ENCODE peak calls at places on chromosomes 1 and 21, in ten cellular contexts. One of them, this sample, is unnamed.

GRCh38 chr1:25020851-25021585 is 90.9 kb upstream of the RUNX3 start:
- DNase-seq in body of pancreas: no peak
- DNase-seq in AG10803: no peak
- DNase-seq in tibial artery: no peak
- DNase-seq in Jurkat, Clone E6-1: no peak
- DNase-seq in GM23248: no peak
- DNase-seq in adipocyte: no peak
- DNase-seq in ascending aorta: no peak
- DNase-seq in HAP-1: no peak
- DNase-seq in tibial nerve: no peak
- DNase-seq in this sample: no peak

GRCh38 chr1:23483327-23484252 is at the start of gene ASAP3:
- DNase-seq in body of pancreas: peak; percentile 59
- DNase-seq in AG10803: peak; percentile 56
- DNase-seq in tibial artery: peak; percentile 73
- DNase-seq in Jurkat, Clone E6-1: peak; percentile 22
- DNase-seq in GM23248: peak; percentile 63
- DNase-seq in adipocyte: peak; percentile 63
- DNase-seq in ascending aorta: no peak
- DNase-seq in HAP-1: peak; percentile 81
- DNase-seq in tibial nerve: peak; percentile 19
- DNase-seq in this sample: peak; percentile 71

GRCh38 chr1:228236744-228237143 is 28.9 kb downstream of the OBSCN start:
- DNase-seq in body of pancreas: peak; percentile 53
- DNase-seq in AG10803: peak; percentile 44
- DNase-seq in tibial artery: no peak
- DNase-seq in Jurkat, Clone E6-1: peak; percentile 14
- DNase-seq in GM23248: peak; percentile 78
- DNase-seq in adipocyte: peak; percentile 12
- DNase-seq in ascending aorta: no peak
- DNase-seq in HAP-1: peak; percentile 77
- DNase-seq in tibial nerve: no peak
- DNase-seq in this sample: peak; percentile 78

GRCh38 chr1:117719004-117719403 is 113.2 kb downstream of the TENT5C start:
- DNase-seq in body of pancreas: no peak
- DNase-seq in AG10803: no peak
- DNase-seq in tibial artery: no peak
- DNase-seq in Jurkat, Clone E6-1: peak; percentile 74
- DNase-seq in GM23248: no peak
- DNase-seq in adipocyte: no peak
- DNase-seq in ascending aorta: no peak
- DNase-seq in HAP-1: no peak
- DNase-seq in tibial nerve: no peak
- DNase-seq in this sample: no peak

GRCh38 chr1:196193891-196194559 is 414.2 kb downstream of the KCNT2 start:
- DNase-seq in body of pancreas: no peak
- DNase-seq in AG10803: no peak
- DNase-seq in tibial artery: no peak
- DNase-seq in Jurkat, Clone E6-1: no peak
- DNase-seq in GM23248: no peak
- DNase-seq in adipocyte: peak; percentile 9
- DNase-seq in ascending aorta: no peak
- DNase-seq in HAP-1: no peak
- DNase-seq in tibial nerve: no peak
- DNase-seq in this sample: no peak

GRCh38 chr1:172135076-172135672 is 285.3 kb upstream of the C1orf105 start:
- DNase-seq in body of pancreas: no peak
- DNase-seq in AG10803: no peak
- DNase-seq in tibial artery: no peak
- DNase-seq in Jurkat, Clone E6-1: peak; percentile 46
- DNase-seq in GM23248: no peak
- DNase-seq in adipocyte: peak; percentile 40
- DNase-seq in ascending aorta: no peak
- DNase-seq in HAP-1: peak; percentile 34
- DNase-seq in tibial nerve: no peak
- DNase-seq in this sample: no peak

GRCh38 chr21:42404534-42404933 is 832 bp downstream of the UBASH3A start:
- DNase-seq in body of pancreas: no peak
- DNase-seq in AG10803: no peak
- DNase-seq in tibial artery: no peak
- DNase-seq in Jurkat, Clone E6-1: peak; percentile 37
- DNase-seq in GM23248: no peak
- DNase-seq in adipocyte: no peak
- DNase-seq in ascending aorta: no peak
- DNase-seq in HAP-1: no peak
- DNase-seq in tibial nerve: no peak
- DNase-seq in this sample: no peak

GRCh38 chr1:55129194-55129728 is 85.9 kb downstream of the USP24 start:
- DNase-seq in body of pancreas: peak; percentile 54
- DNase-seq in AG10803: peak; percentile 32
- DNase-seq in tibial artery: peak; percentile 72
- DNase-seq in Jurkat, Clone E6-1: no peak
- DNase-seq in GM23248: peak; percentile 76
- DNase-seq in adipocyte: peak; percentile 24
- DNase-seq in ascending aorta: no peak
- DNase-seq in HAP-1: no peak
- DNase-seq in tibial nerve: no peak
- DNase-seq in this sample: peak; percentile 14

GRCh38 chr1:45846931-45847330 is 43.5 kb downstream of the MAST2 start:
- DNase-seq in body of pancreas: no peak
- DNase-seq in AG10803: peak; percentile 96
- DNase-seq in tibial artery: no peak
- DNase-seq in Jurkat, Clone E6-1: no peak
- DNase-seq in GM23248: peak; percentile 71
- DNase-seq in adipocyte: peak; percentile 72
- DNase-seq in ascending aorta: no peak
- DNase-seq in HAP-1: no peak
- DNase-seq in tibial nerve: no peak
- DNase-seq in this sample: no peak

GRCh38 chr1:150660584-150660983 is 31.2 kb upstream of the ENSA start:
- DNase-seq in body of pancreas: no peak
- DNase-seq in AG10803: no peak
- DNase-seq in tibial artery: no peak
- DNase-seq in Jurkat, Clone E6-1: no peak
- DNase-seq in GM23248: no peak
- DNase-seq in adipocyte: no peak
- DNase-seq in ascending aorta: no peak
- DNase-seq in HAP-1: no peak
- DNase-seq in tibial nerve: no peak
- DNase-seq in this sample: no peak

GRCh38 chr1:152515454-152515823 is 1.2 kb downstream of the CRCT1 start:
- DNase-seq in body of pancreas: no peak
- DNase-seq in AG10803: peak; percentile 29
- DNase-seq in tibial artery: no peak
- DNase-seq in Jurkat, Clone E6-1: no peak
- DNase-seq in GM23248: peak; percentile 85
- DNase-seq in adipocyte: no peak
- DNase-seq in ascending aorta: no peak
- DNase-seq in HAP-1: no peak
- DNase-seq in tibial nerve: no peak
- DNase-seq in this sample: no peak

GRCh38 chr1:114436799-114437198 is 74.2 kb downstream of the TRIM33 start:
- DNase-seq in body of pancreas: no peak
- DNase-seq in AG10803: no peak
- DNase-seq in tibial artery: no peak
- DNase-seq in Jurkat, Clone E6-1: no peak
- DNase-seq in GM23248: no peak
- DNase-seq in adipocyte: no peak
- DNase-seq in ascending aorta: no peak
- DNase-seq in HAP-1: no peak
- DNase-seq in tibial nerve: no peak
- DNase-seq in this sample: no peak

GRCh38 chr1:109790735-109791494 is 27.2 kb upstream of the EPS8L3 start:
- DNase-seq in body of pancreas: peak; percentile 54
- DNase-seq in AG10803: peak; percentile 47
- DNase-seq in tibial artery: peak; percentile 74
- DNase-seq in Jurkat, Clone E6-1: peak; percentile 85
- DNase-seq in GM23248: peak; percentile 72
- DNase-seq in adipocyte: peak; percentile 47
- DNase-seq in ascending aorta: peak; percentile 27
- DNase-seq in HAP-1: peak; percentile 31
- DNase-seq in tibial nerve: no peak
- DNase-seq in this sample: peak; percentile 68

GRCh38 chr21:17780539-17780938 is 38.6 kb downstream of the C21orf91 start:
- DNase-seq in body of pancreas: no peak
- DNase-seq in AG10803: no peak
- DNase-seq in tibial artery: no peak
- DNase-seq in Jurkat, Clone E6-1: peak; percentile 70
- DNase-seq in GM23248: no peak
- DNase-seq in adipocyte: no peak
- DNase-seq in ascending aorta: no peak
- DNase-seq in HAP-1: no peak
- DNase-seq in tibial nerve: no peak
- DNase-seq in this sample: no peak

GRCh38 chr1:216670118-216670870 is 52.9 kb downstream of the ESRRG start:
- DNase-seq in body of pancreas: no peak
- DNase-seq in AG10803: peak; percentile 7
- DNase-seq in tibial artery: no peak
- DNase-seq in Jurkat, Clone E6-1: no peak
- DNase-seq in GM23248: peak; percentile 17
- DNase-seq in adipocyte: peak; percentile 69
- DNase-seq in ascending aorta: no peak
- DNase-seq in HAP-1: no peak
- DNase-seq in tibial nerve: no peak
- DNase-seq in this sample: no peak

GRCh38 chr1:243739335-243740003 is 110.6 kb downstream of the AKT3 start:
- DNase-seq in body of pancreas: no peak
- DNase-seq in AG10803: no peak
- DNase-seq in tibial artery: no peak
- DNase-seq in Jurkat, Clone E6-1: no peak
- DNase-seq in GM23248: no peak
- DNase-seq in adipocyte: no peak
- DNase-seq in ascending aorta: no peak
- DNase-seq in HAP-1: no peak
- DNase-seq in tibial nerve: no peak
- DNase-seq in this sample: no peak
- H3K4me3 ChIP-seq in body of pancreas: no peak overlapping the region
- H3K4me3 ChIP-seq in AG10803: no peak overlapping the region
- H3K4me3 ChIP-seq in tibial artery: no peak overlapping the region
- H3K4me3 ChIP-seq in Jurkat, Clone E6-1: no peak overlapping the region
- H3K4me3 ChIP-seq in GM23248: no peak overlapping the region
- H3K4me3 ChIP-seq in adipocyte: peak overlapping the region; percentile 54
- H3K4me3 ChIP-seq in ascending aorta: no peak overlapping the region
- H3K4me3 ChIP-seq in HAP-1: no peak overlapping the region
- H3K4me3 ChIP-seq in tibial nerve: no peak overlapping the region
- H3K4me3 ChIP-seq in this sample: no peak overlapping the region

GRCh38 chr1:49651136-49651535 is 372.6 kb downstream of the AGBL4 start:
- DNase-seq in body of pancreas: no peak
- DNase-seq in AG10803: no peak
- DNase-seq in tibial artery: no peak
- DNase-seq in Jurkat, Clone E6-1: no peak
- DNase-seq in GM23248: no peak
- DNase-seq in adipocyte: no peak
- DNase-seq in ascending aorta: no peak
- DNase-seq in HAP-1: no peak
- DNase-seq in tibial nerve: no peak
- DNase-seq in this sample: no peak
- H3K4me3 ChIP-seq in body of pancreas: no peak overlapping the region
- H3K4me3 ChIP-seq in AG10803: no peak overlapping the region
- H3K4me3 ChIP-seq in tibial artery: no peak overlapping the region
- H3K4me3 ChIP-seq in Jurkat, Clone E6-1: no peak overlapping the region
- H3K4me3 ChIP-seq in GM23248: no peak overlapping the region
- H3K4me3 ChIP-seq in adipocyte: no peak overlapping the region
- H3K4me3 ChIP-seq in ascending aorta: no peak overlapping the region
- H3K4me3 ChIP-seq in HAP-1: no peak overlapping the region
- H3K4me3 ChIP-seq in tibial nerve: no peak overlapping the region
- H3K4me3 ChIP-seq in this sample: no peak overlapping the region

DNA sequence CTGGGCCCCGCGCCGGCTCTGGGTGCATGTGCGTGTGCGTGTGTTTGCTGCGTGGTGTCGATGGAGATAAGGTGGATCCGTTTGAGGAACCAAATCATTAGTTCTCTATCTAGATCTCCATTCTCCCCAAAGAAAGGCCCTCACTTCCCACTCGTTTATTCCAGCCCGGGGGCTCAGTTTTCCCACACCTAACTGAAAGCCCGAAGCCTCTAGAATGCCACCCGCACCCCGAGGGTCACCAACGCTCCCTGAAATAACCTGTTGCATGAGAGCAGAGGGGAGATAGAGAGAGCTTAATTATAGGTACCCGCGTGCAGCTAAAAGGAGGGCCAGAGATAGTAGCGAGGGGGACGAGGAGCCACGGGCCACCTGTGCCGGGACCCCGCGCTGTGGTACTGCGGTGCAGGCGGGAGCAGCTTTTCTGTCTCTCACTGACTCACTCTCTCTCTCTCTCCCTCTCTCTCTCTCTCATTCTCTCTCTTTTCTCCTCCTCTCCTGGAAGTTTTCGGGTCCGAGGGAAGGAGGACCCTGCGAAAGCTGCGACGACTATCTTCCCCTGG is 644 bp downstream of the OLIG2 start:
- DNase-seq in body of pancreas: no peak
- DNase-seq in AG10803: no peak
- DNase-seq in tibial artery: no peak
- DNase-seq in Jurkat, Clone E6-1: no peak
- DNase-seq in GM23248: no peak
- DNase-seq in adipocyte: no peak
- DNase-seq in ascending aorta: no peak
- DNase-seq in HAP-1: no peak
- DNase-seq in tibial nerve: no peak
- DNase-seq in this sample: no peak
- H3K4me3 ChIP-seq in body of pancreas: no peak overlapping the region
- H3K4me3 ChIP-seq in AG10803: no peak overlapping the region
- H3K4me3 ChIP-seq in tibial artery: no peak overlapping the region
- H3K4me3 ChIP-seq in Jurkat, Clone E6-1: no peak overlapping the region
- H3K4me3 ChIP-seq in GM23248: no peak overlapping the region
- H3K4me3 ChIP-seq in adipocyte: no peak overlapping the region
- H3K4me3 ChIP-seq in ascending aorta: peak overlapping the region; percentile 2
- H3K4me3 ChIP-seq in HAP-1: peak overlapping the region; percentile 45
- H3K4me3 ChIP-seq in tibial nerve: no peak overlapping the region
- H3K4me3 ChIP-seq in this sample: no peak overlapping the region

GRCh38 chr1:75723989-75724471 is 479 bp upstream of the ACADM start:
- DNase-seq in body of pancreas: peak; percentile 84
- DNase-seq in AG10803: peak; percentile 76
- DNase-seq in tibial artery: peak; percentile 92
- DNase-seq in Jurkat, Clone E6-1: peak; percentile 72
- DNase-seq in GM23248: peak; percentile 85
- DNase-seq in adipocyte: peak; percentile 81
- DNase-seq in ascending aorta: no peak
- DNase-seq in HAP-1: peak; percentile 89
- DNase-seq in tibial nerve: peak; percentile 53
- DNase-seq in this sample: no peak

GRCh38 chr1:75722966-75723365 is 1.5 kb upstream of the ACADM start:
- DNase-seq in body of pancreas: no peak
- DNase-seq in AG10803: no peak
- DNase-seq in tibial artery: no peak
- DNase-seq in Jurkat, Clone E6-1: peak; percentile 50
- DNase-seq in GM23248: no peak
- DNase-seq in adipocyte: no peak
- DNase-seq in ascending aorta: no peak
- DNase-seq in HAP-1: no peak
- DNase-seq in tibial nerve: no peak
- DNase-seq in this sample: no peak

GRCh38 chr1:75719810-75720209 is 4.7 kb upstream of the ACADM start:
- DNase-seq in body of pancreas: no peak
- DNase-seq in AG10803: no peak
- DNase-seq in tibial artery: no peak
- DNase-seq in Jurkat, Clone E6-1: no peak
- DNase-seq in GM23248: no peak
- DNase-seq in adipocyte: no peak
- DNase-seq in ascending aorta: no peak
- DNase-seq in HAP-1: no peak
- DNase-seq in tibial nerve: no peak
- DNase-seq in this sample: no peak

GRCh38 chr1:75720820-75721219 is 3.7 kb upstream of the ACADM start:
- DNase-seq in body of pancreas: no peak
- DNase-seq in AG10803: no peak
- DNase-seq in tibial artery: no peak
- DNase-seq in Jurkat, Clone E6-1: peak; percentile 98
- DNase-seq in GM23248: no peak
- DNase-seq in adipocyte: no peak
- DNase-seq in ascending aorta: no peak
- DNase-seq in HAP-1: no peak
- DNase-seq in tibial nerve: no peak
- DNase-seq in this sample: no peak

GRCh38 chr1:75720325-75720724 is 4.2 kb upstream of the ACADM start:
- DNase-seq in body of pancreas: no peak
- DNase-seq in AG10803: no peak
- DNase-seq in tibial artery: no peak
- DNase-seq in Jurkat, Clone E6-1: no peak
- DNase-seq in GM23248: no peak
- DNase-seq in adipocyte: no peak
- DNase-seq in ascending aorta: no peak
- DNase-seq in HAP-1: no peak
- DNase-seq in tibial nerve: no peak
- DNase-seq in this sample: no peak
- H3K4me3 ChIP-seq in body of pancreas: no peak overlapping the region
- H3K4me3 ChIP-seq in AG10803: no peak overlapping the region
- H3K4me3 ChIP-seq in tibial artery: no peak overlapping the region
- H3K4me3 ChIP-seq in Jurkat, Clone E6-1: no peak overlapping the region
- H3K4me3 ChIP-seq in GM23248: no peak overlapping the region
- H3K4me3 ChIP-seq in adipocyte: no peak overlapping the region
- H3K4me3 ChIP-seq in ascending aorta: no peak overlapping the region
- H3K4me3 ChIP-seq in HAP-1: no peak overlapping the region
- H3K4me3 ChIP-seq in tibial nerve: no peak overlapping the region
- H3K4me3 ChIP-seq in this sample: no peak overlapping the region

This sample was measured in mucosa of descending colon.